ENCODE peak calls at places on chromosomes 6 and 20, in ten cellular contexts. One of them, this sample, is unnamed.

GRCh38 chr6:21753571-21754108 is 160.1 kb downstream of the SOX4 start:
- DNase-seq in GM13976: no peak
- DNase-seq in HFFc6: peak
- DNase-seq in endothelial cell: no peak
- DNase-seq in HFF-Myc: no peak
- DNase-seq in mucosa of descending colon: no peak
- DNase-seq in MCF 10A: no peak
- DNase-seq in tibial nerve: no peak
- DNase-seq in LNCaP clone FGC: peak
- DNase-seq in progenitor cell of endocrine pancreas: no peak
- DNase-seq in this sample: no peak

GRCh38 chr6:9481292-9482029 is 933.4 kb downstream of the TFAP2A start:
- DNase-seq in GM13976: no peak
- DNase-seq in HFFc6: peak
- DNase-seq in endothelial cell: no peak
- DNase-seq in HFF-Myc: no peak
- DNase-seq in mucosa of descending colon: no peak
- DNase-seq in MCF 10A: no peak
- DNase-seq in tibial nerve: no peak
- DNase-seq in LNCaP clone FGC: no peak
- DNase-seq in progenitor cell of endocrine pancreas: no peak
- DNase-seq in this sample: no peak

GRCh38 chr6:56359201-56359899 is 112.0 kb upstream of the COL21A1 start:
- DNase-seq in GM13976: peak
- DNase-seq in HFFc6: peak
- DNase-seq in endothelial cell: peak
- DNase-seq in HFF-Myc: no peak
- DNase-seq in mucosa of descending colon: no peak
- DNase-seq in MCF 10A: peak
- DNase-seq in tibial nerve: peak
- DNase-seq in LNCaP clone FGC: no peak
- DNase-seq in progenitor cell of endocrine pancreas: peak
- DNase-seq in this sample: peak

GRCh38 chr6:43386492-43386891 is 17.0 kb upstream of the ZNF318 start:
- DNase-seq in GM13976: no peak
- DNase-seq in HFFc6: no peak
- DNase-seq in endothelial cell: no peak
- DNase-seq in HFF-Myc: no peak
- DNase-seq in mucosa of descending colon: no peak
- DNase-seq in MCF 10A: peak
- DNase-seq in tibial nerve: no peak
- DNase-seq in LNCaP clone FGC: no peak
- DNase-seq in progenitor cell of endocrine pancreas: no peak
- DNase-seq in this sample: no peak

GRCh38 chr20:32067234-32067821 is 15.3 kb downstream of the HCK start:
- DNase-seq in GM13976: no peak
- DNase-seq in HFFc6: peak
- DNase-seq in endothelial cell: no peak
- DNase-seq in HFF-Myc: peak
- DNase-seq in mucosa of descending colon: no peak
- DNase-seq in MCF 10A: peak
- DNase-seq in tibial nerve: no peak
- DNase-seq in LNCaP clone FGC: peak
- DNase-seq in progenitor cell of endocrine pancreas: no peak
- DNase-seq in this sample: no peak

GRCh38 chr20:6395695-6396094 is 272.9 kb upstream of the FERMT1 start:
- DNase-seq in GM13976: no peak
- DNase-seq in HFFc6: no peak
- DNase-seq in endothelial cell: no peak
- DNase-seq in HFF-Myc: no peak
- DNase-seq in mucosa of descending colon: no peak
- DNase-seq in MCF 10A: peak
- DNase-seq in tibial nerve: no peak
- DNase-seq in LNCaP clone FGC: no peak
- DNase-seq in progenitor cell of endocrine pancreas: no peak
- DNase-seq in this sample: no peak

GRCh38 chr6:42022755-42023384 is 27.5 kb upstream of the TAF8 start:
- DNase-seq in GM13976: no peak
- DNase-seq in HFFc6: no peak
- DNase-seq in endothelial cell: no peak
- DNase-seq in HFF-Myc: no peak
- DNase-seq in mucosa of descending colon: no peak
- DNase-seq in MCF 10A: no peak
- DNase-seq in tibial nerve: no peak
- DNase-seq in LNCaP clone FGC: no peak
- DNase-seq in progenitor cell of endocrine pancreas: no peak
- DNase-seq in this sample: no peak

GRCh38 chr6:158958504-158959386 is 41.3 kb downstream of the RSPH3 start:
- DNase-seq in GM13976: no peak
- DNase-seq in HFFc6: no peak
- DNase-seq in endothelial cell: no peak
- DNase-seq in HFF-Myc: no peak
- DNase-seq in mucosa of descending colon: no peak
- DNase-seq in MCF 10A: no peak
- DNase-seq in tibial nerve: no peak
- DNase-seq in LNCaP clone FGC: no peak
- DNase-seq in progenitor cell of endocrine pancreas: no peak
- DNase-seq in this sample: no peak

GRCh38 chr6:92433911-92434310 is 985.4 kb downstream of the EPHA7 start:
- DNase-seq in GM13976: no peak
- DNase-seq in HFFc6: no peak
- DNase-seq in endothelial cell: no peak
- DNase-seq in HFF-Myc: no peak
- DNase-seq in mucosa of descending colon: no peak
- DNase-seq in MCF 10A: no peak
- DNase-seq in tibial nerve: no peak
- DNase-seq in LNCaP clone FGC: no peak
- DNase-seq in progenitor cell of endocrine pancreas: no peak
- DNase-seq in this sample: no peak

GRCh38 chr6:25369450-25370086 is 90.4 kb downstream of the CARMIL1 start:
- DNase-seq in GM13976: no peak
- DNase-seq in HFFc6: no peak
- DNase-seq in endothelial cell: no peak
- DNase-seq in HFF-Myc: no peak
- DNase-seq in mucosa of descending colon: no peak
- DNase-seq in MCF 10A: peak
- DNase-seq in tibial nerve: no peak
- DNase-seq in LNCaP clone FGC: peak
- DNase-seq in progenitor cell of endocrine pancreas: no peak
- DNase-seq in this sample: peak

GRCh38 chr20:50279988-50280850 is 89.6 kb downstream of the CEBPB start:
- DNase-seq in GM13976: no peak
- DNase-seq in HFFc6: no peak
- DNase-seq in endothelial cell: no peak
- DNase-seq in HFF-Myc: no peak
- DNase-seq in mucosa of descending colon: peak
- DNase-seq in MCF 10A: no peak
- DNase-seq in tibial nerve: no peak
- DNase-seq in LNCaP clone FGC: no peak
- DNase-seq in progenitor cell of endocrine pancreas: no peak
- DNase-seq in this sample: no peak

GRCh38 chr20:50283370-50283769 is 92.7 kb downstream of the CEBPB start:
- DNase-seq in GM13976: no peak
- DNase-seq in HFFc6: no peak
- DNase-seq in endothelial cell: no peak
- DNase-seq in HFF-Myc: no peak
- DNase-seq in mucosa of descending colon: no peak
- DNase-seq in MCF 10A: no peak
- DNase-seq in tibial nerve: no peak
- DNase-seq in LNCaP clone FGC: no peak
- DNase-seq in progenitor cell of endocrine pancreas: no peak
- DNase-seq in this sample: no peak

GRCh38 chr20:50282592-50283241 is 92.1 kb downstream of the CEBPB start:
- DNase-seq in GM13976: no peak
- DNase-seq in HFFc6: no peak
- DNase-seq in endothelial cell: no peak
- DNase-seq in HFF-Myc: no peak
- DNase-seq in mucosa of descending colon: peak
- DNase-seq in MCF 10A: no peak
- DNase-seq in tibial nerve: no peak
- DNase-seq in LNCaP clone FGC: no peak
- DNase-seq in progenitor cell of endocrine pancreas: no peak
- DNase-seq in this sample: no peak

GRCh38 chr20:50280851-50281655 is 90.4 kb downstream of the CEBPB start:
- DNase-seq in GM13976: no peak
- DNase-seq in HFFc6: no peak
- DNase-seq in endothelial cell: no peak
- DNase-seq in HFF-Myc: no peak
- DNase-seq in mucosa of descending colon: peak
- DNase-seq in MCF 10A: no peak
- DNase-seq in tibial nerve: no peak
- DNase-seq in LNCaP clone FGC: no peak
- DNase-seq in progenitor cell of endocrine pancreas: no peak
- DNase-seq in this sample: no peak

GRCh38 chr20:50281831-50282591 is 91.4 kb downstream of the CEBPB start:
- DNase-seq in GM13976: no peak
- DNase-seq in HFFc6: no peak
- DNase-seq in endothelial cell: peak
- DNase-seq in HFF-Myc: no peak
- DNase-seq in mucosa of descending colon: peak
- DNase-seq in MCF 10A: no peak
- DNase-seq in tibial nerve: no peak
- DNase-seq in LNCaP clone FGC: no peak
- DNase-seq in progenitor cell of endocrine pancreas: no peak
- DNase-seq in this sample: no peak
- TF ChIP-seq CTCF in GM13976: no peak
- TF ChIP-seq CTCF in HFFc6: peak
- TF ChIP-seq CTCF in endothelial cell: peak
- TF ChIP-seq CTCF in HFF-Myc: peak
- TF ChIP-seq CTCF in mucosa of descending colon: no peak
- TF ChIP-seq CTCF in MCF 10A: peak
- TF ChIP-seq CTCF in tibial nerve: no peak
- TF ChIP-seq CTCF in LNCaP clone FGC: no peak
- TF ChIP-seq CTCF in progenitor cell of endocrine pancreas: no peak
- TF ChIP-seq CTCF in this sample: peak

DNA sequence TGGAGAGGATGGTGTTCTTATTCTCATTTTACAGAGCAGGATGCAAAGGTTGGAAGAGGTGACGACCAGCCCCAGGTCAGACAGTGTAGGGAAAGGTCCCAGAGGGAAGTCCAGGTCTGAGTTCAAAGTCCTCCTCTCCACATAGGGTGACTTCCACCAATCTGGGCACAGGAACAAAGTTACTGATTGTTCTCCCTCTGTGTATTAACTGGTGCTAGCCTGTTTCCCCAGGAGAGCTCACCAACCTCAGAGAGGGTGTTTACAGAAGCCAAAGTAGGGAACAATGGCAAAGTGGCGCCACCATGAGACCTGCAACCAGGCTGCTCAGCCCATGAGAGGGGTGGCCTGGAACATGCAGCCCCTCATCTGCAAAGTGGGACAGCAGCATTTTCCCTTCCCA is 16.8 kb upstream of the SIRPB1 start:
- DNase-seq in GM13976: no peak
- DNase-seq in HFFc6: no peak
- DNase-seq in endothelial cell: no peak
- DNase-seq in HFF-Myc: no peak
- DNase-seq in mucosa of descending colon: no peak
- DNase-seq in MCF 10A: no peak
- DNase-seq in tibial nerve: no peak
- DNase-seq in LNCaP clone FGC: no peak
- DNase-seq in progenitor cell of endocrine pancreas: no peak
- DNase-seq in this sample: no peak
- TF ChIP-seq CTCF in GM13976: no peak
- TF ChIP-seq CTCF in HFFc6: no peak
- TF ChIP-seq CTCF in endothelial cell: no peak
- TF ChIP-seq CTCF in HFF-Myc: no peak
- TF ChIP-seq CTCF in mucosa of descending colon: no peak
- TF ChIP-seq CTCF in MCF 10A: no peak
- TF ChIP-seq CTCF in tibial nerve: no peak
- TF ChIP-seq CTCF in LNCaP clone FGC: no peak
- TF ChIP-seq CTCF in progenitor cell of endocrine pancreas: no peak
- TF ChIP-seq CTCF in this sample: no peak

GRCh38 chr6:117267766-117268534 is 2.6 kb downstream of the VGLL2 start:
- DNase-seq in GM13976: peak
- DNase-seq in HFFc6: no peak
- DNase-seq in endothelial cell: peak
- DNase-seq in HFF-Myc: no peak
- DNase-seq in mucosa of descending colon: no peak
- DNase-seq in MCF 10A: no peak
- DNase-seq in tibial nerve: no peak
- DNase-seq in LNCaP clone FGC: no peak
- DNase-seq in progenitor cell of endocrine pancreas: no peak
- DNase-seq in this sample: no peak
- TF ChIP-seq CTCF in GM13976: no peak
- TF ChIP-seq CTCF in HFFc6: peak
- TF ChIP-seq CTCF in endothelial cell: peak
- TF ChIP-seq CTCF in HFF-Myc: peak
- TF ChIP-seq CTCF in mucosa of descending colon: no peak
- TF ChIP-seq CTCF in MCF 10A: no peak
- TF ChIP-seq CTCF in tibial nerve: no peak
- TF ChIP-seq CTCF in LNCaP clone FGC: no peak
- TF ChIP-seq CTCF in progenitor cell of endocrine pancreas: peak
- TF ChIP-seq CTCF in this sample: no peak

DNA sequence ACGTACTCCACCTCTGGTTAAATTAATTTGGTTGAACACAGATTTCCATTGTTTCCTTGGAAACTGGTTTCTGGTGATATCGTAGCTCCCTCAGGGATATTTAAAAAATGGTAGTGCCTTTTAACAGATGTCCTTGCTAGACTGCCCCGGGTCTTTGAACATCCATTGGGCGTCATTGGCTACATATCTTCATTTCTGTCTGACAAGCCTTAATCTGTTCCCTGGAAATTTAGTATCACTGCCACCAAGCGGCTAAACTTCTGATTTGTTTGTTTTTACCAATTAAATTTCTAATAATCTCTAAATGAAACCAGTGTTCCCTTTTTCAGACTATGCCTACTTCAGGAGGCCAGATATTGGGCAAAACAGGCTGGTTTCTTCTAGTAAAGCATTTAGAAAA is 249.3 kb downstream of the ZFAND3 start:
- DNase-seq in GM13976: no peak
- DNase-seq in HFFc6: no peak
- DNase-seq in endothelial cell: no peak
- DNase-seq in HFF-Myc: no peak
- DNase-seq in mucosa of descending colon: no peak
- DNase-seq in MCF 10A: no peak
- DNase-seq in tibial nerve: peak
- DNase-seq in LNCaP clone FGC: peak
- DNase-seq in progenitor cell of endocrine pancreas: no peak
- DNase-seq in this sample: no peak
- TF ChIP-seq CTCF in GM13976: no peak
- TF ChIP-seq CTCF in HFFc6: peak
- TF ChIP-seq CTCF in endothelial cell: no peak
- TF ChIP-seq CTCF in HFF-Myc: no peak
- TF ChIP-seq CTCF in mucosa of descending colon: no peak
- TF ChIP-seq CTCF in MCF 10A: peak
- TF ChIP-seq CTCF in tibial nerve: no peak
- TF ChIP-seq CTCF in LNCaP clone FGC: peak
- TF ChIP-seq CTCF in progenitor cell of endocrine pancreas: no peak
- TF ChIP-seq CTCF in this sample: no peak